ENCODE peak calls at places on chromosome 21, in five cellular contexts. K is NB4; I is nephron progenitor cell; F is CD8-positive, alpha-beta T cell; U is posterior vena cava. M is an unnamed sample.

GRCh38 chr21:45551316-45551715 is 9.1 kb upstream of the SLC19A1 start:
- DNase-seq in F (peak; percentile 33), I (no peak), U (peak; percentile 73), K (peak; percentile 70), M (no peak)

GRCh38 chr21:29423051-29423450 is 124.3 kb downstream of the BACH1 start:
- DNase-seq in I (no peak), F (no peak), U (no peak), K (peak; percentile 19), M (no peak)

GRCh38 chr21:15301736-15302135 is 236.9 kb upstream of the NRIP1 start:
- DNase-seq in U (no peak), I (no peak), K (no peak), F (no peak), M (no peak)

GRCh38 chr21:35051287-35051818 is 2.3 kb upstream of the RUNX1 start:
- DNase-seq in K (peak; percentile 97), I (peak; percentile 62), F (peak; percentile 85), U (peak; percentile 95), M (no peak)

GRCh38 chr21:15839026-15839425 is 109.2 kb downstream of the USP25 start:
- DNase-seq in K (no peak), F (no peak), U (no peak), I (no peak), M (no peak)

GRCh38 chr21:16794944-16795343 is 717.9 kb upstream of the CXADR start:
- DNase-seq in F (no peak), U (no peak), K (no peak), I (no peak), M (no peak)

GRCh38 chr21:34807146-34807880 is 138.5 kb downstream of the CLIC6 start:
- DNase-seq in F (peak; percentile 79), I (no peak), U (peak; percentile 78), K (peak; percentile 69), M (no peak)

GRCh38 chr21:24671901-24672300 is 935.4 kb downstream of the MRPL39 start:
- DNase-seq in F (no peak), U (no peak), K (no peak), I (no peak), M (no peak)

GRCh38 chr21:33731447-33731846 is 89.1 kb downstream of the ITSN1 start:
- DNase-seq in K (no peak), I (no peak), U (no peak), F (no peak), M (no peak)

GRCh38 chr21:43318841-43319781 is 107.8 kb downstream of the SIK1 start:
- DNase-seq in F (no peak), U (no peak), I (no peak), K (peak; percentile 80), M (peak; percentile 47)

GRCh38 chr21:27564684-27565280 is 597.9 kb upstream of the ADAMTS5 start:
- DNase-seq in U (no peak), K (peak; percentile 43), I (peak; percentile 23), F (no peak), M (peak; percentile 42)

GRCh38 chr21:29185172-29185571 is 54.7 kb downstream of the MAP3K7CL start:
- DNase-seq in I (no peak), U (no peak), K (no peak), F (no peak), M (no peak)

GRCh38 chr21:42056996-42057689 is 14.0 kb upstream of the UMODL1 start:
- DNase-seq in I (no peak), U (peak; percentile 85), F (no peak), K (no peak), M (no peak)

M was measured in SK-N-DZ.